ENCODE peak calls at places on chromosomes 7 and 10, in seven cellular contexts. V is lower lobe of right lung, U is mammary epithelial cell, L is IMR-90, E is Panc1, G is fibroblast of villous mesenchyme, X is endodermal cell. D is an unnamed sample.

GRCh38 chr7:3427957-3428356 is 126.9 kb downstream of the SDK1 start:
- DNase-seq in V (no peak), U (no peak), L (no peak), E (no peak), G (no peak), X (no peak), D (no peak)

GRCh38 chr7:49644402-49645166 is 128.9 kb upstream of the VWC2 start:
- DNase-seq in V (no peak), U (no peak), L (no peak), E (no peak), G (no peak), X (no peak), D (no peak)

GRCh38 chr7:5417106-5418071 is 6.2 kb downstream of the TNRC18 start:
- DNase-seq in V (peak; percentile 69), U (no peak), L (peak; percentile 54), E (no peak), G (no peak), X (peak; percentile 79), D (no peak)

GRCh38 chr7:143974457-143974856 is 19.8 kb downstream of the OR2F1 start:
- DNase-seq in V (no peak), U (peak; percentile 19), L (no peak), E (no peak), G (peak; percentile 83), X (no peak), D (no peak)

GRCh38 chr10:112782176-112782907 is 167.7 kb upstream of the TCF7L2 start:
- DNase-seq in V (no peak), U (no peak), L (no peak), E (no peak), G (no peak), X (no peak), D (no peak)

GRCh38 chr10:58544135-58544534 is 31.5 kb downstream of the BICC1 start:
- DNase-seq in V (no peak), U (no peak), L (no peak), E (no peak), G (no peak), X (no peak), D (no peak)

GRCh38 chr10:14409247-14409646 is 78.5 kb upstream of the FRMD4A start:
- DNase-seq in V (no peak), U (no peak), L (no peak), E (no peak), G (no peak), X (no peak), D (no peak)

GRCh38 chr10:25875555-25876165 is 58.4 kb upstream of the MYO3A start:
- DNase-seq in V (peak; percentile 66), U (peak; percentile 40), L (peak; percentile 25), E (peak; percentile 51), G (peak; percentile 42), X (peak; percentile 93), D (peak; percentile 17)

GRCh38 chr7:45654341-45654740 is 80.2 kb downstream of the ADCY1 start:
- DNase-seq in V (no peak), U (no peak), L (no peak), E (no peak), G (no peak), X (no peak), D (no peak)

GRCh38 chr10:115402690-115403089 is 309.5 kb downstream of the ATRNL1 start:
- DNase-seq in V (no peak), U (peak; percentile 37), L (peak; percentile 30), E (no peak), G (peak; percentile 36), X (no peak), D (no peak)

GRCh38 chr7:3042861-3043489 is 692 bp downstream of the CARD11 start:
- DNase-seq in V (no peak), U (no peak), L (no peak), E (no peak), G (no peak), X (peak; percentile 79), D (no peak)

GRCh38 chr7:90530263-90530662 is 60.8 kb downstream of the PTTG1IP2 start:
- DNase-seq in V (no peak), U (peak; percentile 72), L (peak; percentile 23), E (no peak), G (peak; percentile 13), X (no peak), D (peak; percentile 14)

GRCh38 chr10:55750458-55750857 is 610.6 kb downstream of the ZWINT start:
- DNase-seq in V (no peak), U (no peak), L (no peak), E (no peak), G (no peak), X (no peak), D (no peak)

GRCh38 chr7:154440656-154441055 is 388.5 kb downstream of the DPP6 start:
- DNase-seq in V (no peak), U (no peak), L (no peak), E (no peak), G (no peak), X (no peak), D (no peak)

GRCh38 chr7:158388072-158388471 is 199.6 kb downstream of the PTPRN2 start:
- DNase-seq in V (peak; percentile 26), U (no peak), L (no peak), E (no peak), G (no peak), X (no peak), D (no peak)

GRCh38 chr7:94696981-94697670 is 41.2 kb upstream of the SGCE start:
- DNase-seq in V (no peak), U (peak; percentile 90), L (peak; percentile 97), E (peak; percentile 82), G (peak; percentile 96), X (no peak), D (peak; percentile 75)

GRCh38 chr7:519429-519973 is at the start of gene PDGFA:
- DNase-seq in V (no peak), U (peak; percentile 55), L (peak; percentile 39), E (no peak), G (peak; percentile 64), X (no peak), D (no peak)

GRCh38 chr7:75920431-75921161 is 5.6 kb downstream of the POR start:
- DNase-seq in V (no peak), U (no peak), L (no peak), E (no peak), G (peak; percentile 28), X (no peak), D (no peak)

GRCh38 chr7:21427861-21428641 is at the start of gene SP4:
- DNase-seq in V (peak; percentile 96), U (peak; percentile 92), L (peak; percentile 91), E (peak; percentile 45), G (peak; percentile 95), X (peak; percentile 98), D (peak; percentile 73)
- TF ChIP-seq CTCF in V (no peak), U (no peak), L (peak; percentile 5), E (no peak), G (no peak), X (no peak), D (no peak)

GRCh38 chr10:24209421-24209770 is 458 bp downstream of the KIAA1217 start:
- DNase-seq in V (no peak), U (peak; percentile 70), L (peak; percentile 44), E (no peak), G (peak; percentile 10), X (peak; percentile 51), D (peak; percentile 15)
- H3K4me3 ChIP-seq in V (peak overlapping the region; percentile 53), U (peak overlapping the region; percentile 53), L (peak overlapping the region; percentile 13), E (peak overlapping the region; percentile 47), G (peak overlapping the region; percentile 38), X (peak overlapping the region; percentile 95), D (peak overlapping the region; percentile 52)

DNA sequence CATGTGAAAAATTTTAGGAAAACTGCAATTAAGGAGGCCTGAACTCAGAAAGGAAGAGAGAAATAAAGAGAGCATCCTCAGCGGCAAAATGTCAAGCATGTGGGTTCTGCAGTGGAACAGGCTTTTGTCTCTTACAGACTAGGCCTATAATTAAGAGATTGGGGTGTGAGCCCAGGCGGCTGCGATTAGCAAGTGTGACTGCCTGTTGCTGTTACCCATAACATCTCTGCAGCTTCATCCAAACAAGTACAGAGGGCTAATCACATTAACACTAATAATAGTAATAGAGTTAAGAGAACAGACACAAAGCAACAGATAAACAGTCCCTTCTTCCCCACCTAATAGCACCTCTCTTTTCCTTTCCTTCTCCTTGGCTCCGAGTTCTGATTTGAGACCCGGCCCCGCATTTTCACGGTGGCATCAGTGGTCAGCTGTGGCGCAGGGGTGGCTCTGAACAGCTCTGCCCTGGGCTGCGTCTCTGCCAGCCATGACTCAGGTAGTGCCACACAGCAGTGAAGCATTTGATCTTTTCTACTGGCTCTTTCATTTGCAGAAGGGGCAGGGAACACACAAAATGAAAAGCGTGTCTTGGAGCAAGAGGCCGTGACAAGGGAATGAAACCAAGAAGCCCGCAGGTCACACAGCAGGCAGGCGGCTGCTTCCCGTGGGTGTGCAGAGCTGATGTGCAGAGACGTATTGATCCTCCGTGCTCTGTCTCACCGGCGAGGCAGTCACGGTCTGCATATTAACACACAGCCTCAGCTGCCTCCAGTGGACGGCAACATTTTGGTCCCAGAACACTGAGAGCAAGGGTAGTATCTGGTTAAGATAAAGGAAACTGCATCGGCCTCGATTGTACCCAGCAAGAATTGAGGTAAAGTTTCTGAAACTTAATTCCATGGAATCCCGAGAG is 103.1 kb downstream of the KLF6 start:
- DNase-seq in V (no peak), U (no peak), L (no peak), E (no peak), G (no peak), X (no peak), D (no peak)
- TF ChIP-seq CTCF in V (no peak), U (no peak), L (no peak), E (no peak), G (no peak), X (no peak), D (no peak)

GRCh38 chr7:73999664-74000420 is 28.1 kb upstream of the ELN start:
- DNase-seq in V (no peak), U (no peak), L (peak; percentile 84), E (no peak), G (peak; percentile 46), X (no peak), D (no peak)

GRCh38 chr7:74003609-74004008 is 24.4 kb upstream of the ELN start:
- DNase-seq in V (no peak), U (no peak), L (no peak), E (no peak), G (no peak), X (no peak), D (no peak)

GRCh38 chr7:74001150-74001494 is 26.9 kb upstream of the ELN start:
- DNase-seq in V (no peak), U (no peak), L (no peak), E (no peak), G (no peak), X (no peak), D (no peak)

GRCh38 chr7:74000489-74001149 is 27.4 kb upstream of the ELN start:
- DNase-seq in V (no peak), U (no peak), L (peak; percentile 48), E (no peak), G (peak; percentile 30), X (no peak), D (no peak)

GRCh38 chr7:74002474-74003017 is 25.4 kb upstream of the ELN start:
- DNase-seq in V (peak; percentile 73), U (peak; percentile 57), L (peak; percentile 78), E (no peak), G (peak; percentile 52), X (no peak), D (peak; percentile 31)
- H3K4me3 ChIP-seq in V (no peak overlapping the region), U (no peak overlapping the region), L (no peak overlapping the region), E (no peak overlapping the region), G (no peak overlapping the region), X (no peak overlapping the region), D (no peak overlapping the region)